ENCODE peak calls at places on chromosomes 13 and 19, in four cellular contexts. B is K562, Z is HepG2, J is GM12878. C is an unnamed sample.

GRCh38 chr19:3606174-3606689 is 443 bp downstream of the TBXA2R start:
- DNase-seq in B (peak; percentile 72), Z (no peak), J (no peak), C (peak; percentile 49)

GRCh38 chr19:33763661-33764343 is 32.9 kb upstream of the KCTD15 start:
- DNase-seq in B (no peak), Z (no peak), J (no peak), C (no peak)

GRCh38 chr19:50739841-50740426 is 16.8 kb downstream of the CLEC11A start:
- DNase-seq in B (no peak), Z (no peak), J (no peak), C (peak; percentile 71)

GRCh38 chr19:50639121-50640112 is at the start of gene SYT3:
- DNase-seq in B (peak; percentile 95), Z (no peak), J (no peak), C (peak; percentile 83)

GRCh38 chr19:31338069-31338767 is 11.0 kb downstream of the TSHZ3 start:
- DNase-seq in B (peak; percentile 21), Z (peak; percentile 18), J (no peak), C (peak; percentile 79)

GRCh38 chr13:46903748-46904147 is 6.9 kb upstream of the HTR2A start:
- DNase-seq in B (no peak), Z (no peak), J (no peak), C (no peak)

GRCh38 chr13:54387607-54388006 is 1359.0 kb downstream of the OLFM4 start:
- DNase-seq in B (no peak), Z (no peak), J (no peak), C (no peak)

GRCh38 chr19:58575183-58576041 is 2.3 kb upstream of the MZF1 start:
- DNase-seq in B (peak; percentile 87), Z (peak; percentile 83), J (peak; percentile 58), C (peak; percentile 92)

GRCh38 chr13:97627566-97627965 is 193.6 kb downstream of the RAP2A start:
- DNase-seq in B (peak; percentile 17), Z (peak; percentile 50), J (no peak), C (peak; percentile 26)

GRCh38 chr19:5290336-5291262 is 50.0 kb downstream of the PTPRS start:
- DNase-seq in B (peak; percentile 56), Z (no peak), J (no peak), C (no peak)

GRCh38 chr13:33633701-33634525 is 184.0 kb upstream of the RFC3 start:
- DNase-seq in B (no peak), Z (peak; percentile 39), J (no peak), C (no peak)

GRCh38 chr19:13865578-13866462 is 11.1 kb upstream of the NANOS3 start:
- DNase-seq in B (peak; percentile 38), Z (no peak), J (no peak), C (no peak)
- TF ChIP-seq TCF7 in B (no peak), Z (no peak), J (no peak), C (no peak)

GRCh38 chr19:8490873-8491272 is 11.6 kb downstream of the PRAM1 start:
- DNase-seq in B (no peak), Z (no peak), J (no peak), C (no peak)

GRCh38 chr19:8498295-8498694 is 4.1 kb downstream of the PRAM1 start:
- DNase-seq in B (no peak), Z (no peak), J (no peak), C (no peak)

GRCh38 chr19:8491574-8491973 is 10.9 kb downstream of the PRAM1 start:
- DNase-seq in B (no peak), Z (no peak), J (no peak), C (no peak)

GRCh38 chr19:8490395-8490760 is 12.1 kb downstream of the PRAM1 start:
- DNase-seq in B (no peak), Z (no peak), J (no peak), C (no peak)

GRCh38 chr19:8494158-8494557 is 8.3 kb downstream of the PRAM1 start:
- DNase-seq in B (no peak), Z (no peak), J (no peak), C (no peak)
- TF ChIP-seq TCF7 in B (no peak), Z (no peak), J (no peak), C (no peak)

DNA sequence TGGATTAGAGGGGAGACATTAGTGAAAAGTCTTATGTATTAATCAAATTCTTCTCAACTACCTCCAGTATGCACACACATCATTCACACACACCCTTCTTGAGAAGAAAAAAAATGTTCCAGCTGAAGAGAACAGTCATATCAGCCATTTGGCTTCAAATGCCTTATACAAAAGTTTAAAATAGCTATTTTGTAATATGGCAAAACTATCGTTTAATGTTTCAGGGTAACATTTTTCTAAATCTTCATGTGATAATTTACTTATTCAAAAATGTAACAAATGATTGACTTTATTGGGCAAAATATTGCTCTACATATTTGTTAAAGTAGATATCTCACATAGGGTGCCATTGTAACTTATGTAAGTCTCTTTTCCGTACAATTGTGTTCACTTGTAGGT is 13.5 kb downstream of the ZIC2 start:
- DNase-seq in B (no peak), Z (no peak), J (no peak), C (no peak)
- TF ChIP-seq TCF7 in B (no peak), Z (no peak), J (no peak), C (no peak)

DNA sequence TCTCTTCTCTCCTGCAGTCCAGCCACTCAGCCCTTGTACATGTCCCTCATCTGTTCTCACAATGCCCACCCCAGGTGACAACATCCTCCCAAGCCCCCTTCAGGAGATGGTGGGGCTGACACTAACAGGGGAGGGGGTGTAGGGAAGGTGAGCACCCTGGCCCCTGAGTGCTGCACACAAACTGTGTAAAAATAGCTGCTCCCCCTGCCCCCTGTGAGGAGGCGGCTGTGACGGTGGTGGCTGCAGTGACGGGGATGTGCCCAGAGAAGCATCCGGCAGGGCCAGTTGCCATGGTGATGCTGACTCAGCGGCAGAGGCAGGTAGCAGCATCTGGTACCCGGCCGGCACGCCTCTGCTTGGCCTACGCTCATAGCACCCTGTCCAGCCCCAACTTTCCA is 13.0 kb upstream of the JUND start:
- DNase-seq in B (peak; percentile 15), Z (no peak), J (no peak), C (peak; percentile 48)
- TF ChIP-seq TCF7 in B (no peak), Z (no peak), J (no peak), C (no peak)

GRCh38 chr13:36430247-36431203 is 1.8 kb upstream of the CCNA1 start:
- DNase-seq in B (no peak), Z (no peak), J (no peak), C (peak; percentile 38)
- TF ChIP-seq TCF7 in B (no peak), Z (no peak), J (no peak), C (no peak)

GRCh38 chr19:53868091-53868891 is 608 bp downstream of the MYADM start:
- DNase-seq in B (peak; percentile 59), Z (peak; percentile 47), J (no peak), C (peak; percentile 58)
- TF ChIP-seq TCF7 in B (no peak), Z (no peak), J (no peak), C (no peak)

GRCh38 chr19:8332976-8333770 is 9.9 kb downstream of the KANK3 start:
- DNase-seq in B (no peak), Z (no peak), J (no peak), C (peak; percentile 60)
- TF ChIP-seq TCF7 in B (no peak), Z (no peak), J (no peak), C (no peak)

DNA sequence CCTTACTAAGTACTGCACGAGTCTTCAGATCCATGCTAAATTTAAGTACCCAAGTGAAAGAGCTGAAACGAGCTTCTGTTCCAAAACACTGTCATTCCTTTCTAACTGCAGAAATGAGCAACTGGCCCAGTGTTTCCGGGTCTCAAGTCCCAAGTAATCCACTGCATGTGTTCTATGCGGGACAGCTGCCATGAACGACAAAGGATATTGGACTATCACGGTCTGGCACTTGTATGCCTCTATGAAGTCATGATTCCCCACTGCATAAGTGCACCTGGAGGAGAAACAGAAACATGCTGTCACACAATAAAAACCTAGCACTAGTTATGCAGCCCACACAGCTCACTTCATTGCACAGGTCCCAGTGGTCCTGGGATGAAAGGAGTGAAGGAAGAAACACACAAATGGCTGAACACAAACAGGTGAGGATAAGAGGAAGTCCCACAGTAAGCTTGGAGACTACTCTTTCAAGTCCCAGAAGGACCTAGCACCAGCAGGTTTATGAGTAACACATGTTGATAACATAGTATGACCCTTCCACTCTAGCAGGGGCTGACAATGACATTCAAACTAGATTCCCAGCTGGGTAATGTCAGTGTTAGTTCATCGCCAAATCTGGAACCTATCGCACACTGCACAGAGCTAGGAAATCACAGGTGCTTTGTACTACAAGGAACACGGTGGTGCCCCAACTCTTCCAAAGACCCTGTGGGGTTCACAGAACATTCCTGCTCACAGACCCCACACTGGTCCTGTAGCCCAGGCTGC is 11.3 kb downstream of the PCID2 start:
- DNase-seq in B (no peak), Z (no peak), J (no peak), C (no peak)
- TF ChIP-seq TCF7 in B (no peak), Z (no peak), J (no peak), C (no peak)

DNA sequence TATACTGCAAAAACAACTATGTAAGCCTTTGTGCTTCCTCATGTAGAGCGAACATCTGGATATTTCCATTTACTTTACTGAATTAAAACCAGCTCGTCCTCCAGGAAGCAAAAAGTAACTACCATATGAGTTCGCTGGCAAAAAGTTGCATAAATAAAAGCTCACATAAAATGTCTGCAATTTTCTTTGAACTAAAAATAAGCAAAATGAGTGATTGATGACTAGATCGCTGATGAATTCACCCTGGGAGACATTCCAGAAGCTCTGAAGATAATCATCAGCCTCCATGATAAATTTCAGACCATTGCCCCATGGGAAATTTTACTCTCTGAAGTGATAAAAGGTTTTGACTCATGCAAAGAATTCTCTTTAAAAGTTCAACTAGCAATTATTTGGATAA is 67.4 kb upstream of the SACS start:
- DNase-seq in B (no peak), Z (no peak), J (no peak), C (no peak)
- TF ChIP-seq TCF7 in B (no peak), Z (no peak), J (no peak), C (no peak)

GRCh38 chr13:44620057-44620456 is 43.9 kb upstream of the TSC22D1 start:
- DNase-seq in B (no peak), Z (no peak), J (no peak), C (no peak)
- TF ChIP-seq TCF7 in B (no peak), Z (no peak), J (no peak), C (no peak)